ENCODE peak calls at places on chromosomes 12 and 14, in ten cellular contexts. One of them, this sample, is unnamed.
A peak's percentile ranks its signal among the peaks of the same experiment; 100 is the strongest.

GRCh38 chr12:40515041-40515825 is 177.0 kb upstream of the CNTN1 start:
- DNase-seq in endothelial cell: no peak
- DNase-seq in DND-41: peak; percentile 15
- DNase-seq in dermis microvascular lymphatic vessel endothelial cell: no peak
- DNase-seq in T-helper 1 cell: peak; percentile 1
- DNase-seq in NCI-H1105 treated with DMSO at 0.1 percent for 48 hours: no peak
- DNase-seq in CD8-positive, alpha-beta memory T cell: no peak
- DNase-seq in pancreas: no peak
- DNase-seq in GM19239: peak; percentile 3
- DNase-seq in germinal center: no peak
- DNase-seq in this sample: no peak

GRCh38 chr12:78787576-78787975 is 77.0 kb upstream of the SYT1 start:
- DNase-seq in endothelial cell: no peak
- DNase-seq in DND-41: no peak
- DNase-seq in dermis microvascular lymphatic vessel endothelial cell: no peak
- DNase-seq in T-helper 1 cell: no peak
- DNase-seq in NCI-H1105 treated with DMSO at 0.1 percent for 48 hours: no peak
- DNase-seq in CD8-positive, alpha-beta memory T cell: no peak
- DNase-seq in pancreas: no peak
- DNase-seq in GM19239: no peak
- DNase-seq in germinal center: no peak
- DNase-seq in this sample: no peak

GRCh38 chr14:64303471-64303917 is 9.3 kb upstream of the ESR2 start:
- DNase-seq in endothelial cell: no peak
- DNase-seq in DND-41: no peak
- DNase-seq in dermis microvascular lymphatic vessel endothelial cell: peak; percentile 35
- DNase-seq in T-helper 1 cell: peak; percentile 55
- DNase-seq in NCI-H1105 treated with DMSO at 0.1 percent for 48 hours: peak; percentile 85
- DNase-seq in CD8-positive, alpha-beta memory T cell: no peak
- DNase-seq in pancreas: no peak
- DNase-seq in GM19239: peak; percentile 36
- DNase-seq in germinal center: peak; percentile 75
- DNase-seq in this sample: no peak

GRCh38 chr14:61145903-61146411 is 135.2 kb downstream of the TMEM30B start:
- DNase-seq in endothelial cell: no peak
- DNase-seq in DND-41: no peak
- DNase-seq in dermis microvascular lymphatic vessel endothelial cell: peak; percentile 41
- DNase-seq in T-helper 1 cell: no peak
- DNase-seq in NCI-H1105 treated with DMSO at 0.1 percent for 48 hours: no peak
- DNase-seq in CD8-positive, alpha-beta memory T cell: no peak
- DNase-seq in pancreas: no peak
- DNase-seq in GM19239: no peak
- DNase-seq in germinal center: no peak
- DNase-seq in this sample: no peak

GRCh38 chr12:63348544-63348943 is 197.5 kb upstream of the AVPR1A start:
- DNase-seq in endothelial cell: no peak
- DNase-seq in DND-41: no peak
- DNase-seq in dermis microvascular lymphatic vessel endothelial cell: no peak
- DNase-seq in T-helper 1 cell: no peak
- DNase-seq in NCI-H1105 treated with DMSO at 0.1 percent for 48 hours: no peak
- DNase-seq in CD8-positive, alpha-beta memory T cell: no peak
- DNase-seq in pancreas: no peak
- DNase-seq in GM19239: no peak
- DNase-seq in germinal center: no peak
- DNase-seq in this sample: no peak

GRCh38 chr14:50531595-50532501 is 521 bp downstream of the MAP4K5 start:
- DNase-seq in endothelial cell: peak; percentile 48
- DNase-seq in DND-41: peak; percentile 50
- DNase-seq in dermis microvascular lymphatic vessel endothelial cell: no peak
- DNase-seq in T-helper 1 cell: peak; percentile 28
- DNase-seq in NCI-H1105 treated with DMSO at 0.1 percent for 48 hours: peak; percentile 59
- DNase-seq in CD8-positive, alpha-beta memory T cell: peak; percentile 21
- DNase-seq in pancreas: peak; percentile 81
- DNase-seq in GM19239: no peak
- DNase-seq in germinal center: peak; percentile 19
- DNase-seq in this sample: peak; percentile 6

GRCh38 chr14:69132513-69133181 is 20.3 kb downstream of the DCAF5 start:
- DNase-seq in endothelial cell: no peak
- DNase-seq in DND-41: no peak
- DNase-seq in dermis microvascular lymphatic vessel endothelial cell: no peak
- DNase-seq in T-helper 1 cell: no peak
- DNase-seq in NCI-H1105 treated with DMSO at 0.1 percent for 48 hours: peak; percentile 75
- DNase-seq in CD8-positive, alpha-beta memory T cell: no peak
- DNase-seq in pancreas: no peak
- DNase-seq in GM19239: no peak
- DNase-seq in germinal center: no peak
- DNase-seq in this sample: no peak

GRCh38 chr14:103549361-103550311 is 12.8 kb downstream of the BAG5 start:
- DNase-seq in endothelial cell: no peak
- DNase-seq in DND-41: no peak
- DNase-seq in dermis microvascular lymphatic vessel endothelial cell: no peak
- DNase-seq in T-helper 1 cell: no peak
- DNase-seq in NCI-H1105 treated with DMSO at 0.1 percent for 48 hours: no peak
- DNase-seq in CD8-positive, alpha-beta memory T cell: no peak
- DNase-seq in pancreas: peak; percentile 63
- DNase-seq in GM19239: no peak
- DNase-seq in germinal center: no peak
- DNase-seq in this sample: no peak

GRCh38 chr12:64891629-64892028 is 67.2 kb downstream of the TBC1D30 start:
- DNase-seq in endothelial cell: no peak
- DNase-seq in DND-41: no peak
- DNase-seq in dermis microvascular lymphatic vessel endothelial cell: no peak
- DNase-seq in T-helper 1 cell: no peak
- DNase-seq in NCI-H1105 treated with DMSO at 0.1 percent for 48 hours: no peak
- DNase-seq in CD8-positive, alpha-beta memory T cell: no peak
- DNase-seq in pancreas: no peak
- DNase-seq in GM19239: no peak
- DNase-seq in germinal center: no peak
- DNase-seq in this sample: no peak

GRCh38 chr12:44582521-44582920 is 293.6 kb downstream of the NELL2 start:
- DNase-seq in endothelial cell: no peak
- DNase-seq in DND-41: no peak
- DNase-seq in dermis microvascular lymphatic vessel endothelial cell: no peak
- DNase-seq in T-helper 1 cell: no peak
- DNase-seq in NCI-H1105 treated with DMSO at 0.1 percent for 48 hours: no peak
- DNase-seq in CD8-positive, alpha-beta memory T cell: no peak
- DNase-seq in pancreas: no peak
- DNase-seq in GM19239: no peak
- DNase-seq in germinal center: no peak
- DNase-seq in this sample: no peak

GRCh38 chr14:34303811-34304210 is 158.2 kb downstream of the SPTSSA start:
- DNase-seq in endothelial cell: no peak
- DNase-seq in DND-41: no peak
- DNase-seq in dermis microvascular lymphatic vessel endothelial cell: no peak
- DNase-seq in T-helper 1 cell: no peak
- DNase-seq in NCI-H1105 treated with DMSO at 0.1 percent for 48 hours: no peak
- DNase-seq in CD8-positive, alpha-beta memory T cell: no peak
- DNase-seq in pancreas: no peak
- DNase-seq in GM19239: no peak
- DNase-seq in germinal center: no peak
- DNase-seq in this sample: no peak

GRCh38 chr12:103498990-103499389 is 3.2 kb upstream of the C12orf42 start:
- DNase-seq in endothelial cell: no peak
- DNase-seq in DND-41: no peak
- DNase-seq in dermis microvascular lymphatic vessel endothelial cell: no peak
- DNase-seq in T-helper 1 cell: peak; percentile 30
- DNase-seq in NCI-H1105 treated with DMSO at 0.1 percent for 48 hours: no peak
- DNase-seq in CD8-positive, alpha-beta memory T cell: no peak
- DNase-seq in pancreas: no peak
- DNase-seq in GM19239: no peak
- DNase-seq in germinal center: no peak
- DNase-seq in this sample: no peak

GRCh38 chr14:36167431-36167830 is 9.1 kb downstream of the PTCSC3 start:
- DNase-seq in endothelial cell: no peak
- DNase-seq in DND-41: no peak
- DNase-seq in dermis microvascular lymphatic vessel endothelial cell: no peak
- DNase-seq in T-helper 1 cell: no peak
- DNase-seq in NCI-H1105 treated with DMSO at 0.1 percent for 48 hours: no peak
- DNase-seq in CD8-positive, alpha-beta memory T cell: no peak
- DNase-seq in pancreas: no peak
- DNase-seq in GM19239: no peak
- DNase-seq in germinal center: no peak
- DNase-seq in this sample: no peak

GRCh38 chr14:93430319-93430801 is 379 bp upstream of the UNC79 start:
- DNase-seq in endothelial cell: peak; percentile 28
- DNase-seq in DND-41: no peak
- DNase-seq in dermis microvascular lymphatic vessel endothelial cell: no peak
- DNase-seq in T-helper 1 cell: no peak
- DNase-seq in NCI-H1105 treated with DMSO at 0.1 percent for 48 hours: peak; percentile 86
- DNase-seq in CD8-positive, alpha-beta memory T cell: no peak
- DNase-seq in pancreas: peak; percentile 69
- DNase-seq in GM19239: no peak
- DNase-seq in germinal center: no peak
- DNase-seq in this sample: no peak

GRCh38 chr12:27462151-27462694 is 15.7 kb downstream of the SMCO2 start:
- DNase-seq in endothelial cell: no peak
- DNase-seq in DND-41: no peak
- DNase-seq in dermis microvascular lymphatic vessel endothelial cell: peak; percentile 25
- DNase-seq in T-helper 1 cell: peak; percentile 62
- DNase-seq in NCI-H1105 treated with DMSO at 0.1 percent for 48 hours: no peak
- DNase-seq in CD8-positive, alpha-beta memory T cell: no peak
- DNase-seq in pancreas: no peak
- DNase-seq in GM19239: no peak
- DNase-seq in germinal center: no peak
- DNase-seq in this sample: no peak

GRCh38 chr14:85576848-85577541 is 47.1 kb downstream of the FLRT2 start:
- DNase-seq in endothelial cell: no peak
- DNase-seq in DND-41: no peak
- DNase-seq in dermis microvascular lymphatic vessel endothelial cell: no peak
- DNase-seq in T-helper 1 cell: no peak
- DNase-seq in NCI-H1105 treated with DMSO at 0.1 percent for 48 hours: no peak
- DNase-seq in CD8-positive, alpha-beta memory T cell: no peak
- DNase-seq in pancreas: no peak
- DNase-seq in GM19239: no peak
- DNase-seq in germinal center: no peak
- DNase-seq in this sample: no peak

GRCh38 chr14:31303654-31304053 is 96.1 kb upstream of the HECTD1 start:
- DNase-seq in endothelial cell: no peak
- DNase-seq in DND-41: no peak
- DNase-seq in dermis microvascular lymphatic vessel endothelial cell: no peak
- DNase-seq in T-helper 1 cell: no peak
- DNase-seq in NCI-H1105 treated with DMSO at 0.1 percent for 48 hours: no peak
- DNase-seq in CD8-positive, alpha-beta memory T cell: no peak
- DNase-seq in pancreas: no peak
- DNase-seq in GM19239: no peak
- DNase-seq in germinal center: no peak
- DNase-seq in this sample: no peak

GRCh38 chr12:48817957-48818830 is at the start of gene CACNB3:
- DNase-seq in endothelial cell: peak; percentile 72
- DNase-seq in DND-41: peak; percentile 92
- DNase-seq in dermis microvascular lymphatic vessel endothelial cell: no peak
- DNase-seq in T-helper 1 cell: peak; percentile 70
- DNase-seq in NCI-H1105 treated with DMSO at 0.1 percent for 48 hours: peak; percentile 56
- DNase-seq in CD8-positive, alpha-beta memory T cell: peak; percentile 76
- DNase-seq in pancreas: peak; percentile 81
- DNase-seq in GM19239: peak; percentile 69
- DNase-seq in germinal center: peak; percentile 65
- DNase-seq in this sample: peak; percentile 71

GRCh38 chr12:23884909-23885308 is 64.6 kb downstream of the SOX5 start:
- DNase-seq in endothelial cell: no peak
- DNase-seq in DND-41: no peak
- DNase-seq in dermis microvascular lymphatic vessel endothelial cell: no peak
- DNase-seq in T-helper 1 cell: no peak
- DNase-seq in NCI-H1105 treated with DMSO at 0.1 percent for 48 hours: no peak
- DNase-seq in CD8-positive, alpha-beta memory T cell: no peak
- DNase-seq in pancreas: no peak
- DNase-seq in GM19239: no peak
- DNase-seq in germinal center: no peak
- DNase-seq in this sample: no peak

GRCh38 chr14:73180385-73180805 is 44.1 kb downstream of the PSEN1 start:
- DNase-seq in endothelial cell: no peak
- DNase-seq in DND-41: no peak
- DNase-seq in dermis microvascular lymphatic vessel endothelial cell: no peak
- DNase-seq in T-helper 1 cell: peak; percentile 21
- DNase-seq in NCI-H1105 treated with DMSO at 0.1 percent for 48 hours: no peak
- DNase-seq in CD8-positive, alpha-beta memory T cell: no peak
- DNase-seq in pancreas: no peak
- DNase-seq in GM19239: no peak
- DNase-seq in germinal center: no peak
- DNase-seq in this sample: no peak

GRCh38 chr14:68977137-68977740 is 1.9 kb downstream of the ACTN1 start:
- DNase-seq in endothelial cell: no peak
- DNase-seq in DND-41: peak; percentile 30
- DNase-seq in dermis microvascular lymphatic vessel endothelial cell: peak; percentile 32
- DNase-seq in T-helper 1 cell: peak; percentile 40
- DNase-seq in NCI-H1105 treated with DMSO at 0.1 percent for 48 hours: no peak
- DNase-seq in CD8-positive, alpha-beta memory T cell: no peak
- DNase-seq in pancreas: peak; percentile 57
- DNase-seq in GM19239: no peak
- DNase-seq in germinal center: no peak
- DNase-seq in this sample: no peak

GRCh38 chr12:128055567-128055966 is 211.4 kb upstream of the TMEM132C start:
- DNase-seq in endothelial cell: no peak
- DNase-seq in DND-41: no peak
- DNase-seq in dermis microvascular lymphatic vessel endothelial cell: no peak
- DNase-seq in T-helper 1 cell: no peak
- DNase-seq in NCI-H1105 treated with DMSO at 0.1 percent for 48 hours: no peak
- DNase-seq in CD8-positive, alpha-beta memory T cell: no peak
- DNase-seq in pancreas: no peak
- DNase-seq in GM19239: no peak
- DNase-seq in germinal center: no peak
- DNase-seq in this sample: no peak

GRCh38 chr12:131105736-131106356 is 152.1 kb downstream of the ADGRD1 start:
- DNase-seq in endothelial cell: no peak
- DNase-seq in DND-41: no peak
- DNase-seq in dermis microvascular lymphatic vessel endothelial cell: no peak
- DNase-seq in T-helper 1 cell: peak; percentile 45
- DNase-seq in NCI-H1105 treated with DMSO at 0.1 percent for 48 hours: no peak
- DNase-seq in CD8-positive, alpha-beta memory T cell: peak; percentile 7
- DNase-seq in pancreas: peak; percentile 28
- DNase-seq in GM19239: no peak
- DNase-seq in germinal center: no peak
- DNase-seq in this sample: peak; percentile 57

GRCh38 chr14:22044193-22044592 is 370.6 kb upstream of the OR4E1 start:
- DNase-seq in endothelial cell: no peak
- DNase-seq in DND-41: no peak
- DNase-seq in dermis microvascular lymphatic vessel endothelial cell: no peak
- DNase-seq in T-helper 1 cell: no peak
- DNase-seq in NCI-H1105 treated with DMSO at 0.1 percent for 48 hours: no peak
- DNase-seq in CD8-positive, alpha-beta memory T cell: no peak
- DNase-seq in pancreas: no peak
- DNase-seq in GM19239: no peak
- DNase-seq in germinal center: no peak
- DNase-seq in this sample: no peak

GRCh38 chr12:82047480-82047879 is 288.3 kb upstream of the PPFIA2 start:
- DNase-seq in endothelial cell: no peak
- DNase-seq in DND-41: no peak
- DNase-seq in dermis microvascular lymphatic vessel endothelial cell: no peak
- DNase-seq in T-helper 1 cell: no peak
- DNase-seq in NCI-H1105 treated with DMSO at 0.1 percent for 48 hours: no peak
- DNase-seq in CD8-positive, alpha-beta memory T cell: no peak
- DNase-seq in pancreas: no peak
- DNase-seq in GM19239: no peak
- DNase-seq in germinal center: no peak
- DNase-seq in this sample: no peak

GRCh38 chr14:39384177-39384576 is 48.1 kb downstream of the FBXO33 start:
- DNase-seq in endothelial cell: no peak
- DNase-seq in DND-41: no peak
- DNase-seq in dermis microvascular lymphatic vessel endothelial cell: no peak
- DNase-seq in T-helper 1 cell: no peak
- DNase-seq in NCI-H1105 treated with DMSO at 0.1 percent for 48 hours: no peak
- DNase-seq in CD8-positive, alpha-beta memory T cell: no peak
- DNase-seq in pancreas: no peak
- DNase-seq in GM19239: no peak
- DNase-seq in germinal center: no peak
- DNase-seq in this sample: no peak

GRCh38 chr12:131063427-131063826 is 109.7 kb downstream of the ADGRD1 start:
- DNase-seq in endothelial cell: no peak
- DNase-seq in DND-41: no peak
- DNase-seq in dermis microvascular lymphatic vessel endothelial cell: no peak
- DNase-seq in T-helper 1 cell: no peak
- DNase-seq in NCI-H1105 treated with DMSO at 0.1 percent for 48 hours: peak; percentile 4
- DNase-seq in CD8-positive, alpha-beta memory T cell: no peak
- DNase-seq in pancreas: no peak
- DNase-seq in GM19239: no peak
- DNase-seq in germinal center: no peak
- DNase-seq in this sample: no peak

GRCh38 chr12:29008786-29009185 is 140.3 kb upstream of the FAR2 start:
- DNase-seq in endothelial cell: no peak
- DNase-seq in DND-41: no peak
- DNase-seq in dermis microvascular lymphatic vessel endothelial cell: no peak
- DNase-seq in T-helper 1 cell: no peak
- DNase-seq in NCI-H1105 treated with DMSO at 0.1 percent for 48 hours: no peak
- DNase-seq in CD8-positive, alpha-beta memory T cell: no peak
- DNase-seq in pancreas: no peak
- DNase-seq in GM19239: no peak
- DNase-seq in germinal center: no peak
- DNase-seq in this sample: no peak

This sample was measured in T-helper 2 cell.